ENCODE peak calls at places on chromosomes 13 and 19, in nine cellular contexts. H is nucleus accumbens; G is stimulated activated CD8-positive, alpha-beta memory T cell treated with anti-CD3 and anti-CD28 coated beads, Interleukin-15, amount 100 ng/mL, for 1 hour; I is Calu3; W is non-pigmented ciliary epithelial cell; V is activated CD8-positive, alpha-beta T cell treated with anti-CD3 and anti-CD28 coated beads, Interleukin-2, amount 10 ng/mL, durations not matched to agents 7 days and 5 days; F is activated naive CD8-positive, alpha-beta T cell treated with anti-CD3 and anti-CD28 coated beads, Interleukin-2, amount 50 U/mL, for 24 hours; Y is activated CD4-positive, alpha-beta T cell treated with anti-CD3 and anti-CD28 coated beads, Interleukin-2, amount 50 U/mL, for 48 hours; B is stimulated activated CD4-positive, alpha-beta T cell treated with anti-CD3 and anti-CD28 coated beads, Interleukin-15, amount 100 ng/mL, for 1 hour. Q is an unnamed sample.

GRCh38 chr13:78601124-78601885 is 2.0 kb downstream of the POU4F1 start:
- DNase-seq in H (no peak), G (no peak), I (no peak), W (no peak), V (no peak), F (no peak), Y (no peak), B (no peak), Q (no peak)

GRCh38 chr19:13872695-13873389 is 4.1 kb upstream of the NANOS3 start:
- DNase-seq in H (no peak), G (no peak), I (no peak), W (no peak), V (peak), F (peak), Y (peak), B (no peak), Q (no peak)

GRCh38 chr19:38647368-38647965 is at the start of gene ACTN4:
- DNase-seq in H (peak), G (peak), I (peak), W (peak), V (peak), F (peak), Y (peak), B (peak), Q (peak)

GRCh38 chr19:22807061-22807835 is 23.3 kb upstream of the ZNF99 start:
- DNase-seq in H (no peak), G (no peak), I (no peak), W (no peak), V (no peak), F (no peak), Y (no peak), B (no peak), Q (no peak)

GRCh38 chr19:3494559-3494958 is 5.9 kb downstream of the DOHH start:
- DNase-seq in H (peak), G (no peak), I (no peak), W (no peak), V (peak), F (peak), Y (peak), B (peak), Q (peak)

GRCh38 chr13:28355046-28355821 is 139.7 kb downstream of the FLT1 start:
- DNase-seq in H (no peak), G (no peak), I (no peak), W (no peak), V (no peak), F (no peak), Y (no peak), B (no peak), Q (no peak)

GRCh38 chr19:47675271-47675670 is 38.0 kb upstream of the EHD2 start:
- DNase-seq in H (no peak), G (no peak), I (no peak), W (no peak), V (no peak), F (no peak), Y (no peak), B (no peak), Q (no peak)

GRCh38 chr13:113074876-113075275 is 30.7 kb upstream of the F7 start:
- DNase-seq in H (no peak), G (no peak), I (no peak), W (no peak), V (no peak), F (no peak), Y (no peak), B (no peak), Q (no peak)

GRCh38 chr13:26025196-26025595 is 26.6 kb downstream of the SHISA2 start:
- DNase-seq in H (no peak), G (no peak), I (no peak), W (no peak), V (no peak), F (no peak), Y (no peak), B (no peak), Q (peak)

GRCh38 chr19:33124207-33125098 is 7.5 kb upstream of the WDR88 start:
- DNase-seq in H (no peak), G (no peak), I (no peak), W (no peak), V (no peak), F (no peak), Y (no peak), B (no peak), Q (no peak)

GRCh38 chr19:40191836-40192646 is 815 bp downstream of the MAP3K10 start:
- DNase-seq in H (no peak), G (no peak), I (peak), W (no peak), V (peak), F (peak), Y (peak), B (no peak), Q (no peak)

GRCh38 chr19:46599716-46600392 is 1.3 kb upstream of the CALM3 start:
- DNase-seq in H (no peak), G (no peak), I (no peak), W (no peak), V (peak), F (no peak), Y (no peak), B (no peak), Q (no peak)

GRCh38 chr19:3061214-3062161 is 807 bp downstream of the TLE5 start:
- DNase-seq in H (no peak), G (peak), I (peak), W (no peak), V (peak), F (peak), Y (peak), B (peak), Q (peak)

GRCh38 chr19:55693336-55693974 is 18.4 kb downstream of the EPN1 start:
- DNase-seq in H (no peak), G (no peak), I (no peak), W (no peak), V (no peak), F (no peak), Y (no peak), B (no peak), Q (peak)

GRCh38 chr13:98717891-98718290 is 34.6 kb downstream of the SLC15A1 start:
- DNase-seq in H (no peak), G (no peak), I (no peak), W (no peak), V (no peak), F (no peak), Y (no peak), B (no peak), Q (no peak)

GRCh38 chr19:42466521-42467436 is 24.0 kb upstream of the CXCL17 start:
- DNase-seq in H (no peak), G (no peak), I (no peak), W (no peak), V (no peak), F (no peak), Y (no peak), B (no peak), Q (no peak)

GRCh38 chr13:45490068-45490467 is 25.3 kb downstream of the COG3 start:
- DNase-seq in H (no peak), G (no peak), I (peak), W (no peak), V (no peak), F (no peak), Y (no peak), B (no peak), Q (no peak)

GRCh38 chr19:37986048-37986750 is 79.2 kb downstream of the SIPA1L3 start:
- DNase-seq in H (no peak), G (no peak), I (no peak), W (no peak), V (no peak), F (no peak), Y (no peak), B (no peak), Q (no peak)

GRCh38 chr19:409006-409514 is at the start of gene C2CD4C:
- DNase-seq in H (no peak), G (no peak), I (no peak), W (no peak), V (no peak), F (peak), Y (peak), B (no peak), Q (peak)

GRCh38 chr13:80217614-80218456 is 123.1 kb downstream of the SPRY2 start:
- DNase-seq in H (no peak), G (no peak), I (peak), W (peak), V (no peak), F (no peak), Y (no peak), B (no peak), Q (no peak)

GRCh38 chr19:57587529-57587928 is 3.6 kb downstream of the ZIK1 start:
- DNase-seq in H (no peak), G (no peak), I (no peak), W (peak), V (no peak), F (no peak), Y (no peak), B (no peak), Q (no peak)

GRCh38 chr19:16068696-16069259 is 7.5 kb upstream of the TPM4 start:
- DNase-seq in H (no peak), G (no peak), I (no peak), W (no peak), V (no peak), F (no peak), Y (no peak), B (no peak), Q (no peak)

GRCh38 chr19:39997595-39998216 is 846 bp downstream of the ZNF546 start:
- DNase-seq in H (no peak), G (no peak), I (no peak), W (no peak), V (peak), F (peak), Y (peak), B (no peak), Q (no peak)

GRCh38 chr13:36839981-36840380 is 21.0 kb downstream of the RFXAP start:
- DNase-seq in H (no peak), G (no peak), I (peak), W (no peak), V (no peak), F (no peak), Y (no peak), B (no peak), Q (no peak)

GRCh38 chr19:46860846-46861690 is at the start of gene ARHGAP35:
- DNase-seq in H (peak), G (peak), I (no peak), W (no peak), V (peak), F (peak), Y (peak), B (no peak), Q (no peak)

GRCh38 chr19:14383898-14384669 is 2.8 kb downstream of the ADGRE5 start:
- DNase-seq in H (no peak), G (no peak), I (peak), W (no peak), V (peak), F (peak), Y (peak), B (no peak), Q (no peak)

GRCh38 chr13:25085125-25085742 is 10.7 kb upstream of the PABPC3 start:
- DNase-seq in H (no peak), G (no peak), I (peak), W (peak), V (peak), F (peak), Y (peak), B (no peak), Q (peak)

GRCh38 chr13:98274921-98275487 is 97.9 kb upstream of the RNF113B start:
- DNase-seq in H (no peak), G (no peak), I (no peak), W (no peak), V (no peak), F (no peak), Y (no peak), B (no peak), Q (no peak)

GRCh38 chr13:48862572-48862971 is 113.1 kb upstream of the FNDC3A start:
- DNase-seq in H (no peak), G (no peak), I (no peak), W (no peak), V (no peak), F (no peak), Y (no peak), B (no peak), Q (no peak)

GRCh38 chr13:106117035-106117434 is 418.4 kb downstream of the EFNB2 start:
- DNase-seq in H (no peak), G (no peak), I (no peak), W (no peak), V (no peak), F (no peak), Y (no peak), B (no peak), Q (no peak)

GRCh38 chr13:22967669-22968068 is 213.1 kb upstream of the SGCG start:
- DNase-seq in H (no peak), G (no peak), I (no peak), W (no peak), V (no peak), F (no peak), Y (no peak), B (no peak), Q (no peak)

GRCh38 chr19:35142531-35143230 is 374 bp upstream of the FXYD7 start:
- DNase-seq in H (no peak), G (peak), I (peak), W (no peak), V (peak), F (peak), Y (peak), B (peak), Q (no peak)

GRCh38 chr19:54470276-54470887 is 2.7 kb downstream of the CDC42EP5 start:
- DNase-seq in H (no peak), G (no peak), I (no peak), W (no peak), V (no peak), F (no peak), Y (no peak), B (no peak), Q (no peak)

GRCh38 chr19:49212302-49212701 is 54.7 kb downstream of the TRPM4 start:
- DNase-seq in H (no peak), G (no peak), I (no peak), W (no peak), V (no peak), F (no peak), Y (no peak), B (no peak), Q (no peak)

GRCh38 chr19:19026299-19026971 is 6.9 kb downstream of the SUGP2 start:
- DNase-seq in H (no peak), G (no peak), I (no peak), W (no peak), V (no peak), F (no peak), Y (no peak), B (no peak), Q (no peak)

GRCh38 chr19:55118401-55118991 is 1.1 kb upstream of the PPP1R12C start:
- DNase-seq in H (peak), G (no peak), I (no peak), W (no peak), V (peak), F (peak), Y (peak), B (no peak), Q (peak)

GRCh38 chr13:108368240-108368898 is 98.9 kb downstream of the TNFSF13B start:
- DNase-seq in H (no peak), G (no peak), I (no peak), W (no peak), V (no peak), F (no peak), Y (no peak), B (no peak), Q (no peak)

GRCh38 chr13:112634102-112634501 is 46.1 kb upstream of the TUBGCP3 start:
- DNase-seq in H (no peak), G (no peak), I (no peak), W (no peak), V (no peak), F (no peak), Y (no peak), B (no peak), Q (no peak)